ENCODE peak calls at places on chromosomes 13 and 19, in ten cellular contexts. T is WTC11, J is neural crest cell, Z is MCF 10A, R is progenitor cell of endocrine pancreas, B is uterus, D is cardiac muscle cell, K is stomach, E is IMR-90, I is upper lobe of right lung. H is an unnamed sample.
A peak's percentile ranks its signal among the peaks of the same experiment; 100 is the strongest.

GRCh38 chr19:14432817-14433453 is at the start of gene PKN1:
- DNase-seq in T (peak; percentile 72), J (peak; percentile 66), Z (no peak), R (peak; percentile 64), B (peak; percentile 66), D (peak; percentile 82), K (peak; percentile 57), E (no peak), I (peak; percentile 84), H (no peak)

GRCh38 chr19:47895165-47895782 is 9.2 kb upstream of the SULT2A1 start:
- DNase-seq in T (no peak), J (no peak), Z (no peak), R (no peak), B (no peak), D (no peak), K (no peak), E (no peak), I (no peak), H (no peak)

GRCh38 chr13:31172535-31172934 is 10.8 kb upstream of the HSPH1 start:
- DNase-seq in T (no peak), J (no peak), Z (peak; percentile 77), R (no peak), B (no peak), D (no peak), K (no peak), E (peak; percentile 84), I (no peak), H (no peak)

GRCh38 chr13:76696370-76696769 is 189.8 kb downstream of the KCTD12 start:
- DNase-seq in T (no peak), J (no peak), Z (no peak), R (no peak), B (no peak), D (peak; percentile 34), K (no peak), E (peak; percentile 51), I (no peak), H (no peak)

GRCh38 chr13:78192721-78193120 is 274.1 kb upstream of the EDNRB start:
- DNase-seq in T (no peak), J (no peak), Z (no peak), R (no peak), B (no peak), D (no peak), K (no peak), E (peak; percentile 79), I (no peak), H (no peak)

GRCh38 chr19:4064551-4065260 is 2.0 kb downstream of the ZBTB7A start:
- DNase-seq in T (no peak), J (no peak), Z (no peak), R (no peak), B (peak; percentile 73), D (peak; percentile 44), K (peak; percentile 56), E (no peak), I (peak; percentile 85), H (no peak)

GRCh38 chr19:47494729-47495128 is 10.7 kb upstream of the KPTN start:
- DNase-seq in T (no peak), J (no peak), Z (no peak), R (no peak), B (no peak), D (no peak), K (no peak), E (no peak), I (no peak), H (no peak)

GRCh38 chr13:38398810-38399493 is 49.3 kb downstream of the UFM1 start:
- DNase-seq in T (no peak), J (no peak), Z (no peak), R (no peak), B (no peak), D (no peak), K (no peak), E (peak; percentile 39), I (no peak), H (no peak)

GRCh38 chr13:25489238-25489637 is 117.5 kb downstream of the ATP8A2 start:
- DNase-seq in T (no peak), J (no peak), Z (no peak), R (no peak), B (no peak), D (no peak), K (no peak), E (no peak), I (no peak), H (no peak)

GRCh38 chr13:46520188-46520587 is 32.8 kb upstream of the LRCH1 start:
- DNase-seq in T (no peak), J (no peak), Z (no peak), R (no peak), B (no peak), D (no peak), K (no peak), E (no peak), I (no peak), H (no peak)

GRCh38 chr19:3162418-3163229 is 15.9 kb upstream of the S1PR4 start:
- DNase-seq in T (no peak), J (no peak), Z (peak; percentile 44), R (no peak), B (no peak), D (no peak), K (no peak), E (no peak), I (peak; percentile 67), H (no peak)

GRCh38 chr13:95676100-95676774 is 702 bp upstream of the DNAJC3 start:
- DNase-seq in T (no peak), J (peak; percentile 1), Z (peak; percentile 75), R (no peak), B (no peak), D (no peak), K (peak; percentile 37), E (peak; percentile 39), I (peak; percentile 64), H (no peak)

GRCh38 chr13:82905071-82905470 is 977.2 kb downstream of the SLITRK1 start:
- DNase-seq in T (no peak), J (no peak), Z (no peak), R (no peak), B (no peak), D (no peak), K (no peak), E (no peak), I (no peak), H (no peak)

GRCh38 chr13:42735011-42735410 is 46.4 kb upstream of the FAM216B start:
- DNase-seq in T (no peak), J (no peak), Z (no peak), R (no peak), B (no peak), D (no peak), K (no peak), E (peak; percentile 30), I (no peak), H (no peak)

GRCh38 chr19:34232566-34233481 is 21.5 kb upstream of the GARRE1 start:
- DNase-seq in T (no peak), J (no peak), Z (peak; percentile 71), R (no peak), B (peak; percentile 30), D (no peak), K (no peak), E (peak; percentile 96), I (no peak), H (no peak)

DNA sequence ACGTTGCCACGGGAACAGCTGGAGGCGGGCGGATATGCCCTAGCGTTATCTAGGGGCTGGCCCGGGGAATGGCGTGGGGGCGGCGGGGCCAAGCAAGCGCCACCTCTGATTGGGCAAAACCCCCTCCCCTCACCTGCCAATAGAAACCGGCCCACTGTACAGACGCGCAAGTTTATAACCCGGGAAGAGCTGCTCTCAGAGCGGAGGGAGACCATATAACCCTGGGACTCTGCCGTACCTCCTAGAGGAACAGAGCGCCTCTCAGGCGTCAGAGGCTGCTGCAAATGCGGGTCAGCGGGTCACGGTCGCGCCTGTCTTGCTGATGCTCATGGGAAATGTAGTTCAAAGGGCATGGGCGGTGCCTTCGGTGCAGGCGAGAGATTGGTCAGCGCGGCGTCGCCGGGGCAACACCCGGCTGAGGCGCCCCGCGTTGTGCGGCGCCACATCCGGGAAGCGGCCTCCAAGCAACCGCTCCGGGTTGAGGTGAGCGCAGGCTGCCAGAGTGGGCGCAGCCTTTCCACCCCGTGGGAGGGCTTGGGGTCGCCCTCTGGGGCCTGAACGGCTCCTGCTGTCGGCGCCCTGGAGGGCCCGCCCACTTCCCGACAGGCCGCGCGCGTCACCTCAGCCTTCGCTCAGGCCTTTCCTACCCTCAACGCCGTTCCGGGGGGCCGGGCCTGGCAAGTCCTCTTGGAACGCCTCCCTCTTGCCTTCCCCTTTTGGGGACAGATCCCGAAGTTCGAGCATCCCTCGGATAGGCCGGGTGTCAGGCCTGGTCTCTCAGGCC is at the start of gene ZNF446:
- DNase-seq in T (peak; percentile 96), J (peak; percentile 92), Z (peak; percentile 97), R (peak; percentile 85), B (peak; percentile 96), D (peak; percentile 97), K (peak; percentile 97), E (peak; percentile 94), I (peak; percentile 97), H (no peak)
- TF ChIP-seq CTCF in T (no peak), J (no peak), Z (no peak), R (no peak), B (no peak), D (no peak), K (no peak), E (no peak), I (peak; percentile 18), H (peak; percentile 22)

GRCh38 chr19:55486043-55486970 is 1.3 kb downstream of the NAT14 start:
- DNase-seq in T (no peak), J (no peak), Z (peak; percentile 45), R (no peak), B (peak; percentile 67), D (no peak), K (no peak), E (no peak), I (no peak), H (no peak)
- TF ChIP-seq CTCF in T (no peak), J (no peak), Z (no peak), R (no peak), B (peak; percentile 16), D (peak; percentile 16), K (no peak), E (no peak), I (no peak), H (peak; percentile 42)

DNA sequence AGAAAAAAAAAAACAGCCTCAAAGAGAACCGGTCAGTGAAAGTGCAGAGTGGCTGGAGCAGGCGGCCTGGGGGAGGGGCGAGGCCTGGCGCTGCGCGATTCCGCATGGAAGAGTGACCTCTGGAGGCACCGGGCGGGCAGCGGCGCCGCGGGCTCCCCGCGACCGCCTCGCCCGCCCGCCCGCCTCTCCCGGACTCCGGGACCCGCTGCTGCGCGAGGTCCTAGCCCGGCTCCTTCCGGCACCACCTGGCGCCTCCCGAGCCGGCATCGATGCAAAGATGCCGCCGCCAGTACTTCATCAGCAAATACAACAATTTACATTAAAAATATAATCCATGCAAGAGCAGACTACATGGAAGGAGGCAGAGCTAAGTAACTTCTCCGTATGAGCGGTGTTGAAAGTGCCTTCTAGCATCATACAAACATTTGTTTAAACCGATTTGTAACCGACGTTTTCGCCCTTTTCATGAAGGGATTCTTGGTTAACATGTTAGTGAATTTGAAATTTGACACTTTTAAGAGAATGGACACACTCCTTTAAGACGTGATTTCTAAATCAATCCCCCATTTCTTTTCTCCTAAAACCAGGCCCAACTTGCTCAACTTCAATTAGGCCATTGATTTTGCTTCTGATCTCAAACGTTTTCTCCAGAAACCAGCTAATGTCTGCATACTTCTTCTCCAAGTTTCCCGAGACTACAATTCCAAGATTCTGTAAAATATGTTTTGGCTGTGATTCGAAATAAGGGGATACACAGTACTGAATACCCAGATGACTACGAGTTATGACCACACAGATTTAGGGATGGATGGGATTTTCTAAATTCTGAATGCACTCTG is 2.1 kb downstream of the EFNB2 start:
- DNase-seq in T (peak; percentile 83), J (peak; percentile 81), Z (peak; percentile 84), R (peak; percentile 76), B (peak; percentile 80), D (peak; percentile 92), K (peak; percentile 86), E (peak; percentile 78), I (peak; percentile 93), H (no peak)
- TF ChIP-seq CTCF in T (peak; percentile 21), J (peak; percentile 69), Z (peak; percentile 86), R (peak; percentile 84), B (peak; percentile 53), D (peak; percentile 48), K (peak; percentile 70), E (peak; percentile 77), I (peak; percentile 67), H (peak; percentile 87)

GRCh38 chr19:27774337-27774736 is 1438.6 kb downstream of the UQCRFS1 start:
- DNase-seq in T (peak; percentile 29), J (no peak), Z (no peak), R (no peak), B (no peak), D (no peak), K (no peak), E (no peak), I (no peak), H (no peak)
- TF ChIP-seq CTCF in T (peak; percentile 26), J (peak; percentile 38), Z (peak; percentile 14), R (no peak), B (no peak), D (peak; percentile 16), K (no peak), E (no peak), I (peak; percentile 4), H (peak; percentile 38)

H was measured in chondrocyte.